ENCODE peak calls at places on chromosome 19, in seven cellular contexts. C is CD4-positive, alpha-beta memory T cell; H is Peyer's patch; Z is K562; T is left ventricle myocardium inferior; Y is tibial nerve; J is neuronal stem cell. X is an unnamed sample.
A peak's percentile ranks its signal among the peaks of the same experiment; 100 is the strongest.

GRCh38 chr19:47036233-47036651 is 12.2 kb downstream of the TMEM160 start:
- DNase-seq in C (no peak), Z (no peak), Y (no peak), J (no peak), H (no peak), T (no peak), X (peak; percentile 67)

GRCh38 chr19:47044946-47045866 is 3.2 kb downstream of the TMEM160 start:
- DNase-seq in H (no peak), Z (no peak), T (no peak), C (no peak), Y (no peak), J (no peak), X (no peak)

GRCh38 chr19:12750851-12751250 is 740 bp upstream of the BEST2 start:
- DNase-seq in H (no peak), T (no peak), Z (no peak), Y (no peak), J (no peak), C (no peak), X (no peak)

GRCh38 chr19:46384396-46384795 is 29.0 kb downstream of the CCDC8 start:
- DNase-seq in Y (no peak), C (no peak), J (no peak), T (peak; percentile 46), H (no peak), Z (no peak), X (no peak)

GRCh38 chr19:17530586-17530985 is 19.1 kb downstream of the PGLS start:
- DNase-seq in J (no peak), Y (no peak), T (no peak), H (no peak), C (no peak), Z (no peak), X (no peak)

GRCh38 chr19:45881909-45882528 is 3.9 kb downstream of the IRF2BP1 start:
- DNase-seq in J (no peak), H (no peak), Y (no peak), C (no peak), T (no peak), Z (peak; percentile 61), X (no peak)

GRCh38 chr19:27393591-27393990 is 1819.4 kb downstream of the UQCRFS1 start:
- DNase-seq in J (no peak), C (no peak), Z (no peak), Y (no peak), H (no peak), T (no peak), X (no peak)

GRCh38 chr19:41638624-41639023 is 11.8 kb upstream of the CEACAM4 start:
- DNase-seq in Y (no peak), C (peak; percentile 26), H (no peak), T (no peak), Z (no peak), J (no peak), X (no peak)

GRCh38 chr19:3047307-3048189 is 14.7 kb downstream of the TLE5 start:
- DNase-seq in H (peak; percentile 91), C (peak; percentile 66), Y (peak; percentile 93), Z (peak; percentile 78), T (peak; percentile 79), J (peak; percentile 81), X (no peak)

GRCh38 chr19:45351401-45351952 is 10.9 kb downstream of the KLC3 start:
- DNase-seq in H (no peak), J (no peak), Y (no peak), T (no peak), Z (no peak), C (no peak), X (no peak)

GRCh38 chr19:19517235-19517619 is 1.2 kb downstream of the NDUFA13 start:
- DNase-seq in Y (no peak), Z (no peak), H (no peak), C (no peak), T (no peak), J (no peak), X (no peak)

GRCh38 chr19:47377801-47378200 is 28.7 kb downstream of the DHX34 start:
- DNase-seq in T (no peak), H (no peak), C (no peak), J (no peak), Y (no peak), Z (no peak), X (peak; percentile 24)

GRCh38 chr19:33132021-33132420 is at the start of gene WDR88:
- DNase-seq in J (no peak), Z (no peak), Y (no peak), C (no peak), T (no peak), H (no peak), X (no peak)

GRCh38 chr19:45693168-45693788 is 812 bp downstream of the QPCTL start:
- DNase-seq in Z (peak; percentile 77), H (peak; percentile 73), Y (peak; percentile 85), C (peak; percentile 66), J (no peak), T (peak; percentile 79), X (peak; percentile 89)

GRCh38 chr19:6769006-6769637 is 1.9 kb upstream of the SH2D3A start:
- DNase-seq in C (no peak), H (no peak), Y (no peak), J (no peak), T (no peak), Z (peak; percentile 59), X (peak; percentile 82)

GRCh38 chr19:38395381-38396127 is 7.1 kb downstream of the SPRED3 start:
- DNase-seq in Z (no peak), C (peak; percentile 48), J (no peak), Y (no peak), T (no peak), H (no peak), X (no peak)

GRCh38 chr19:13243971-13244370 is 93.8 kb downstream of the IER2 start:
- DNase-seq in Z (no peak), T (no peak), J (no peak), Y (no peak), H (no peak), C (no peak), X (no peak)

DNA sequence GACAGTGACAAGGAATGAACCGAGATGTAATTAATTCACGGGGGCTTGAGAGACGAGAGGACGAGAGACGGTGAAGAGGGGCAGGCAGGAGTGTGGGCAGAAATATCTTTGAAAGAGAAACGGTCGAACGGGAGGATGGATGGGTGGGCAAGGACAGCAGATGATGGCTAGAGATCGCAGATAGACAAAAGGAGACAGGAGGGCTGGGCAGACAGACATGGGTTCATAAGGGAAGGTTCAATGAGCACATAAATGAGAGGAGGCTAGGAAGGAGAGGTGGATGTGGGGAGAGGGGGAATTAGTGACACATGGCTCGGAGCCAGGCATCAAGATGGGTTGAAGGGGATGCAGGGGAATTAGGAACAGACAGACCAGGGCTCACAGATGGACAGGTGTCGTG is 1.1 kb downstream of the SYT3 start:
- DNase-seq in C (no peak), Z (no peak), Y (no peak), H (no peak), J (no peak), T (no peak), X (no peak)
- H3K4me3 ChIP-seq in C (no peak overlapping the region), Z (no peak overlapping the region), Y (no peak overlapping the region), H (no peak overlapping the region), J (peak overlapping the region; percentile 70), T (peak overlapping the region; percentile 70), X (no peak overlapping the region)

DNA sequence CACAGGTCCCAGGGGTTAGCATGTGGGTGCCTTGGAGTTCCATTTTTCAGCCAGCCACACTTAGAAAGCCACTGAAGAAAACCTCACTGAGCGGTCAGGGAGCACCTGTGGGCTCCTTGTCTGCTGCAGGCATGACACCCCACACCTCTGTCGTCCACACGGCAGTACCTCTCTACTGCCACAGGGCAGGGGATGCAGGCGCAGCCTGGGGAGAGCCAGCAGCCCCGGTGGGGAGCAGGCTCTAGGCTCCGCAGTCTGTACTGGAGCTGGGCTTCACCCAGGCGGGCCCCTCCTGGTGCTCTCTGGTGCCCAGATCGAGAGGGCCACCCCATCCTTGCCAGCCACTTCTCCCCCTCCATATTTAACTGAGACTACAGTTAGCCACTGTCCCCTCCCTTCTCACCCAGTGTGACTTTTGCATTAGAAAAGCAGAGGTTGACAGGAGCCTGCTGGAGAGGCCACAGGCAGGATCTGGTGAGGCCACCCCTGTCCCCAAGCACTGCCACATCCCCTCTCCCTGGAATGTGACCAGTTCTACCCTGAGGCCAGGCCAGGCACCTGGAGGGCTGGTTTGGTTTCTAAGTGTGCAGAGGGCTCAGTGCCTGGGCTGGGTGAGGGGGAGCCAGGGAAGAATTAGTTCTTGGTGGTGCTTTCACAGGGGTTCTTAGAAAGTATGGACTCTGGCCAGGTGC is 104.4 kb downstream of the KDM4B start:
- DNase-seq in Z (no peak), T (no peak), H (no peak), J (no peak), C (no peak), Y (no peak), X (no peak)
- H3K27ac ChIP-seq in Z (no peak overlapping the region), T (no peak overlapping the region), H (no peak overlapping the region), J (no peak overlapping the region), C (no peak overlapping the region), Y (no peak overlapping the region), X (peak overlapping the region; percentile 13)

GRCh38 chr19:11422163-11423068 is 3.3 kb upstream of the RGL3 start:
- DNase-seq in Z (peak; percentile 53), T (peak; percentile 84), Y (peak; percentile 56), J (peak; percentile 17), C (peak; percentile 57), H (peak; percentile 89), X (peak; percentile 87)

GRCh38 chr19:11420894-11421606 is 1.9 kb upstream of the RGL3 start:
- DNase-seq in C (peak; percentile 17), Y (no peak), H (no peak), Z (peak; percentile 4), J (no peak), T (peak; percentile 61), X (no peak)

GRCh38 chr19:11423164-11423803 is 4.2 kb upstream of the RGL3 start:
- DNase-seq in C (no peak), Y (no peak), J (no peak), T (no peak), Z (peak; percentile 3), H (no peak), X (no peak)

GRCh38 chr19:11420429-11420893 is 1.3 kb upstream of the RGL3 start:
- DNase-seq in C (no peak), Y (peak; percentile 36), T (peak; percentile 85), J (no peak), Z (peak; percentile 31), H (no peak), X (no peak)

GRCh38 chr19:11421607-11422098 is 2.5 kb upstream of the RGL3 start:
- DNase-seq in T (peak; percentile 59), Y (no peak), C (peak; percentile 21), H (no peak), Z (peak; percentile 89), J (no peak), X (peak; percentile 78)
- H3K4me3 ChIP-seq in T (peak overlapping the region; percentile 66), Y (no peak overlapping the region), C (peak overlapping the region; percentile 37), H (no peak overlapping the region), Z (no peak overlapping the region), J (no peak overlapping the region), X (no peak overlapping the region)

DNA sequence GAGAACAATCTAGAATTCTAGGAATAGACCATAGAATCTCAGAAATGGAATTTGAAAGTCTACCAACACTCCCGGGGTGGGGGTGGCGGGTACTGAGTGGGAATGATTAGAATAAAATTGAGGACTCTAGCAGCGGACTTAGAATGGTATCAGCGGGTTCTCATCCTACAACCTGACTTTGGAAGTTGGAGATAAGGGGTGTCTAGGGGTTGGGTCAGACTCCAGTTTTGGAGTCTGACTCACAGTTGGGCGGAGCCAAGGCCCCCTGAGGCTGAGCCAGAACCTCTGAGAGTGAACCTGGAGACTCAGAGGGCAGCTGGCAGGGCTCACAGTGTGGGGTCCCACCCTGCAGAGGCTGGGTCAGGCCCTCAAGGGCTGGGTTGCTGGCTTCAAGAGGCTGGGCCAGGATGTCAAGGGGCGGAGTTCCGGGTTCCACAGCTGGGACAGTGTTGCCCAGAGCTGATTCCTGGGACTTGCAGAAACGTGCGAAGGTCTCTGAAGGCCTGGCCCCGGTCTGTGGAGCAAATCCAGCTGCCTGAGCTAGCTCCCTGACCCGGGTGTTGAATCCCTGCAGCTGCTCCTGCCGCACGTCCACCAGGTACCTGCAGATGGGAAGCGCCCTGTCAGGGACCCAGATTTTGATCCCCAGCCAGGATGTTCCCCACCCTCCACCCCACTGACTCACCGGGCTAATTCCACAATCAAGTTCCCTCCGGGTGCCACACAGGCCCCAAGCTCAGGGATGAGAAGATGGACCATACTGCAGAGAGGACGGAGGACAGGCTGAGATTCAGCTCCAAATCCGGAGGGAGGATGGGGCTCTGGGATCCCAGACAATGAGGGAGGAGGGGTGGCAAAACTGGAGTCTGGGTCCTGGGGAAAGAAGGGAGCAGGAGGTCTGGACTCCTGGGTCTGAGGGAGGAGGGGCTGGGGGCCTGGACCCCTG is 1.6 kb upstream of the TNNI3 start:
- DNase-seq in H (no peak), C (no peak), Z (peak; percentile 77), Y (no peak), J (no peak), T (peak; percentile 86), X (peak; percentile 70)
- H3K27ac ChIP-seq in H (no peak overlapping the region), C (no peak overlapping the region), Z (peak overlapping the region; percentile 66), Y (no peak overlapping the region), J (no peak overlapping the region), T (peak overlapping the region; percentile 95), X (no peak overlapping the region)